ENCODE peak calls at places on chromosome 5, in seven cellular contexts. Z, I, Y, R, S, H and P are unnamed samples.

GRCh38 chr5:157025093-157025698 is 33.7 kb downstream of the HAVCR1 start:
- DNase-seq in Z (peak; percentile 57), I (no peak), Y (no peak), R (no peak), S (no peak), H (peak; percentile 22), P (no peak)

GRCh38 chr5:129541648-129542251 is 81.7 kb downstream of the ADAMTS19 start:
- DNase-seq in Z (no peak), I (no peak), Y (no peak), R (no peak), S (no peak), H (no peak), P (peak; percentile 57)

GRCh38 chr5:149640350-149640999 is 59.2 kb downstream of the ARHGEF37 start:
- DNase-seq in Z (no peak), I (no peak), Y (no peak), R (no peak), S (no peak), H (no peak), P (no peak)

GRCh38 chr5:15008476-15008875 is 136.9 kb upstream of the ANKH start:
- DNase-seq in Z (no peak), I (peak; percentile 92), Y (peak; percentile 99), R (peak; percentile 90), S (peak; percentile 96), H (peak; percentile 87), P (peak; percentile 81)

GRCh38 chr5:79974896-79975295 is 16.2 kb downstream of the MTX3 start:
- DNase-seq in Z (no peak), I (no peak), Y (peak; percentile 81), R (no peak), S (no peak), H (no peak), P (peak; percentile 10)

GRCh38 chr5:573976-574375 is 38.2 kb upstream of the CEP72 start:
- DNase-seq in Z (no peak), I (no peak), Y (no peak), R (no peak), S (no peak), H (no peak), P (no peak)

GRCh38 chr5:124751031-124751430 is 4.6 kb upstream of the ZNF608 start:
- DNase-seq in Z (no peak), I (no peak), Y (no peak), R (no peak), S (no peak), H (no peak), P (no peak)

GRCh38 chr5:154010660-154011059 is 28.1 kb downstream of the FAM114A2 start:
- DNase-seq in Z (no peak), I (no peak), Y (peak; percentile 34), R (no peak), S (no peak), H (no peak), P (no peak)

GRCh38 chr5:14534773-14535172 is 46.8 kb upstream of the OTULINL start:
- DNase-seq in Z (no peak), I (no peak), Y (no peak), R (no peak), S (no peak), H (no peak), P (no peak)

GRCh38 chr5:13957032-13957645 is 12.7 kb upstream of the DNAH5 start:
- DNase-seq in Z (no peak), I (no peak), Y (peak; percentile 80), R (no peak), S (no peak), H (no peak), P (peak; percentile 69)

GRCh38 chr5:123754903-123755302 is 242.9 kb downstream of the CSNK1G3 start:
- DNase-seq in Z (no peak), I (no peak), Y (peak; percentile 54), R (no peak), S (no peak), H (no peak), P (peak; percentile 4)

GRCh38 chr5:141524604-141525597 is 36.0 kb downstream of the PCDHGC5 start:
- DNase-seq in Z (peak; percentile 54), I (peak; percentile 80), Y (peak; percentile 100), R (peak; percentile 92), S (peak; percentile 86), H (peak; percentile 87), P (peak; percentile 99)

GRCh38 chr5:134555889-134556311 is 30.4 kb downstream of the JADE2 start:
- DNase-seq in Z (peak; percentile 81), I (peak; percentile 63), Y (peak; percentile 82), R (peak; percentile 48), S (peak; percentile 91), H (peak; percentile 39), P (peak; percentile 84)

GRCh38 chr5:125587631-125588030 is 835.6 kb upstream of the GRAMD2B start:
- DNase-seq in Z (no peak), I (no peak), Y (no peak), R (no peak), S (no peak), H (no peak), P (no peak)

GRCh38 chr5:16456103-16456832 is 9.3 kb downstream of the ZNF622 start:
- DNase-seq in Z (no peak), I (peak; percentile 74), Y (peak; percentile 81), R (peak; percentile 26), S (peak; percentile 60), H (peak; percentile 20), P (peak; percentile 84)

GRCh38 chr5:89397096-89397495 is 514.1 kb upstream of the MEF2C start:
- DNase-seq in Z (no peak), I (no peak), Y (peak; percentile 29), R (no peak), S (no peak), H (no peak), P (no peak)

GRCh38 chr5:54146390-54146789 is 164.0 kb downstream of the ARL15 start:
- DNase-seq in Z (no peak), I (no peak), Y (no peak), R (no peak), S (no peak), H (no peak), P (no peak)

GRCh38 chr5:153005711-153006110 is 484.8 kb upstream of the GRIA1 start:
- DNase-seq in Z (no peak), I (no peak), Y (no peak), R (no peak), S (no peak), H (no peak), P (no peak)

GRCh38 chr5:178118345-178118744 is 5.0 kb downstream of the N4BP3 start:
- DNase-seq in Z (no peak), I (no peak), Y (no peak), R (no peak), S (no peak), H (no peak), P (no peak)

GRCh38 chr5:151770383-151771258 is 1.1 kb upstream of the G3BP1 start:
- DNase-seq in Z (peak; percentile 56), I (peak; percentile 80), Y (peak; percentile 88), R (peak; percentile 83), S (peak; percentile 89), H (peak; percentile 65), P (peak; percentile 72)

GRCh38 chr5:140003519-140003918 is 39.6 kb downstream of the NRG2 start:
- DNase-seq in Z (no peak), I (no peak), Y (no peak), R (no peak), S (no peak), H (no peak), P (no peak)
- H3K27me3 ChIP-seq in Z (no peaks in the 10 kb centered on the region), I (peaks cover 31% of the 10 kb centered on the region), Y (peaks cover 74% of the 10 kb centered on the region), R (no peaks in the 10 kb centered on the region), S (no peaks in the 10 kb centered on the region), H (peaks cover 21% of the 10 kb centered on the region), P (peaks cover 89% of the 10 kb centered on the region)

DNA sequence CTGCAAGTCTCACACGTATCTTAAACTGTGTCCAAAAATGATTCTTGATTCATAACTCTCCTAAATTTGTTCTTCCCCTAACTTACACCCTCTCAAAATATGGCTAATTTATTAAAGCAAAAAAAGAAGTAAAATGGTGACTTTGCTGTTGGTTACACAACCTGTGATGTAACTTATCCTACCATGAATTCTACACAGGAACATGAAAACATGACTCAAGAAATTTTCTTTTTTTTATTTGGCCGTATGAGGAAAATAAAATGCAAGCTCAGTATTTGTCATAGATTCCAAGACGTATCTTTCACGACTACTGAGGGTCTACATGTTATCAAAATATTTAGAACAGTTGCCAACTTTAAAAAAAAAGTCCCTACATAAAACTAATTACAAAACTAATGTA is 9.2 kb downstream of the LIFR start:
- DNase-seq in Z (no peak), I (no peak), Y (peak; percentile 50), R (no peak), S (no peak), H (no peak), P (no peak)
- H3K27me3 ChIP-seq in Z (no peaks in the 10 kb centered on the region), I (no peaks in the 10 kb centered on the region), Y (no peaks in the 10 kb centered on the region), R (no peaks in the 10 kb centered on the region), S (no peaks in the 10 kb centered on the region), H (no peaks in the 10 kb centered on the region), P (no peaks in the 10 kb centered on the region)

GRCh38 chr5:1745190-1745805 is 54.3 kb downstream of the MRPL36 start:
- DNase-seq in Z (no peak), I (peak; percentile 24), Y (no peak), R (peak; percentile 6), S (peak; percentile 20), H (peak; percentile 2), P (no peak)

GRCh38 chr5:1745806-1746370 is 53.7 kb downstream of the MRPL36 start:
- DNase-seq in Z (no peak), I (peak; percentile 12), Y (no peak), R (peak; percentile 5), S (peak; percentile 17), H (peak; percentile 3), P (no peak)

GRCh38 chr5:1743061-1743768 is 56.4 kb downstream of the MRPL36 start:
- DNase-seq in Z (no peak), I (no peak), Y (no peak), R (no peak), S (peak; percentile 5), H (no peak), P (no peak)

GRCh38 chr5:1744393-1745189 is 55.0 kb downstream of the MRPL36 start:
- DNase-seq in Z (no peak), I (no peak), Y (no peak), R (no peak), S (peak; percentile 20), H (no peak), P (no peak)

DNA sequence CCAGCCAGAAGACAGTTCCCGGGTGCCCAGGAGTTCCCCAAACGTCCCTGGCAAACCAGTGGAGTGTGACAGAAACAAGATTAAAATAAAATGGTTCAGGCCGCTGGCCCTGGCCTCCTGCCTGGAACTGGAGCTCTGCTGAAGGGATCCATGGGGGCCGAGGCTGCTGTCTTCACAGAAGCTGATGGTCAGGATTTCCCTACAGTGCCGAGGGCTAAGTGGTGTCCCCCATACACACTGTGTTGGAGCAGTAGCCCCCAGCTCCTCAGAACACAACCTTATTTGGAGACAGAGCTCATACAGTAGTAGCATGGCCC is 55.9 kb downstream of the MRPL36 start:
- DNase-seq in Z (no peak), I (no peak), Y (no peak), R (peak; percentile 11), S (peak; percentile 19), H (no peak), P (no peak)
- H3K27me3 ChIP-seq in Z (no peaks in the 10 kb centered on the region), I (peaks cover 29% of the 10 kb centered on the region), Y (peaks cover 5% of the 10 kb centered on the region), R (no peaks in the 10 kb centered on the region), S (no peaks in the 10 kb centered on the region), H (peaks cover 9% of the 10 kb centered on the region), P (peaks cover 10% of the 10 kb centered on the region)

DNA sequence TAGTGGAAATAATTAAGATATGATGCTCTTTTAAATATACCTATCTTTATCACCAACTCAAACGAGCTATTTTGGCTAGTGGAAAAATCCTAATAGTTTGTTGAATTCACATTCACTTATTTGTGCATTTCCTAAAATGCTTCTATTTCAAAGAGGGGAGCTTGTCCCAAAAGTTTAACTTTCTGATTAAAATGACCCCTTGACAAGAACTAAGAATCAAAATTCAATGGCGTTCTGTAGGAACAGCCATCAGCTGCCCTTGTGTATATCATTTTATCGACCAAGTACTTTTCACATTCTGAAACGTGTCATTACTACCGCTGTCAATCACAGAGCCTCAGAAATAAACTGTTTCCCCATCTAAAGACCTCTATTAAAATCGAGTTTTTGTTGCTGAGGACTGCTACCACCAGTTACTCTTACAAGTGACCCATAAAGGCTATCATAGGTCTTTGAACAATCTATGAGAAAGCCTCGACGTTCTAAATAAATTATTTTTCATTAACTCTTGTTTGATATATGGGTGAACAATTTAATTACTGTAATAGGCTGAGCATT is 1.5 kb upstream of the FOXD1 start:
- DNase-seq in Z (no peak), I (no peak), Y (peak; percentile 1), R (no peak), S (no peak), H (no peak), P (no peak)
- H3K27me3 ChIP-seq in Z (peaks cover 67% of the 10 kb centered on the region), I (peaks cover 96% of the 10 kb centered on the region), Y (no peaks in the 10 kb centered on the region), R (peaks cover 3% of the 10 kb centered on the region), S (no peaks in the 10 kb centered on the region), H (peaks cover 90% of the 10 kb centered on the region), P (peaks cover 69% of the 10 kb centered on the region)